ENCODE peak calls at places on chromosomes 13 and 19, in four cellular contexts. F is neural progenitor cell, U is tibial nerve, G is PC-3. O is an unnamed sample. For H3K36me3 and H3K27me3, the result is how much of the 10 kb centered on the place peaks cover.

GRCh38 chr19:50178859-50179537 is 15.9 kb upstream of the IZUMO2 start:
- DNase-seq in U (no peak), F (no peak), G (peak), O (no peak)

GRCh38 chr13:75339635-75340374 is 142.2 kb downstream of the TBC1D4 start:
- DNase-seq in U (no peak), F (no peak), G (peak), O (no peak)

GRCh38 chr19:55913643-55914268 is 18.4 kb downstream of the NLRP13 start:
- DNase-seq in F (no peak), U (no peak), G (peak), O (peak)

GRCh38 chr19:53999694-54000093 is 8.3 kb downstream of the CACNG6 start:
- DNase-seq in U (no peak), G (no peak), F (no peak), O (no peak)

GRCh38 chr13:50521191-50521590 is 322.3 kb downstream of the DLEU7 start:
- DNase-seq in U (no peak), G (no peak), F (no peak), O (no peak)

GRCh38 chr19:41785653-41786052 is 10.7 kb upstream of the CEACAM3 start:
- DNase-seq in U (no peak), G (peak), F (peak), O (peak)

GRCh38 chr19:54077334-54077733 is 3.8 kb downstream of the TARM1 start:
- DNase-seq in F (no peak), U (no peak), G (no peak), O (no peak)

GRCh38 chr19:45514376-45515051 is 7.2 kb downstream of the VASP start:
- DNase-seq in F (no peak), G (no peak), U (no peak), O (no peak)

GRCh38 chr13:51006067-51006800 is 96.6 kb downstream of the RNASEH2B start:
- DNase-seq in U (no peak), G (no peak), F (no peak), O (peak)

GRCh38 chr19:46081928-46082727 is 41.3 kb upstream of the IGFL4 start:
- DNase-seq in F (peak), G (peak), U (no peak), O (peak)

GRCh38 chr19:3465552-3465951 is 14.8 kb downstream of the SMIM24 start:
- DNase-seq in G (no peak), U (no peak), F (no peak), O (no peak)

GRCh38 chr19:38227272-38228004 is 3.4 kb upstream of the DPF1 start:
- DNase-seq in U (no peak), F (no peak), G (no peak), O (no peak)

GRCh38 chr19:952680-953500 is 27.1 kb downstream of the ARID3A start:
- DNase-seq in G (peak), U (no peak), F (no peak), O (peak)

GRCh38 chr13:51776179-51776578 is 27.8 kb downstream of the DHRS12 start:
- DNase-seq in U (no peak), F (no peak), G (no peak), O (no peak)

GRCh38 chr13:48739346-48740037 is 85.8 kb downstream of the CYSLTR2 start:
- DNase-seq in G (no peak), F (no peak), U (no peak), O (no peak)

GRCh38 chr13:52686381-52686780 is 33.7 kb downstream of the SUGT1 start:
- DNase-seq in U (no peak), G (no peak), F (no peak), O (no peak)

GRCh38 chr19:8084152-8084551 is 31.6 kb downstream of the CCL25 start:
- DNase-seq in U (no peak), F (no peak), G (no peak), O (no peak)

GRCh38 chr13:106095919-106096318 is 439.5 kb downstream of the EFNB2 start:
- DNase-seq in G (peak), U (no peak), F (no peak), O (no peak)

GRCh38 chr13:24038846-24039330 is 121.6 kb upstream of the SPATA13 start:
- DNase-seq in F (no peak), U (no peak), G (peak), O (no peak)

GRCh38 chr19:49690656-49691242 is at the start of gene CPT1C:
- DNase-seq in G (peak), U (peak), F (peak), O (no peak)

DNA sequence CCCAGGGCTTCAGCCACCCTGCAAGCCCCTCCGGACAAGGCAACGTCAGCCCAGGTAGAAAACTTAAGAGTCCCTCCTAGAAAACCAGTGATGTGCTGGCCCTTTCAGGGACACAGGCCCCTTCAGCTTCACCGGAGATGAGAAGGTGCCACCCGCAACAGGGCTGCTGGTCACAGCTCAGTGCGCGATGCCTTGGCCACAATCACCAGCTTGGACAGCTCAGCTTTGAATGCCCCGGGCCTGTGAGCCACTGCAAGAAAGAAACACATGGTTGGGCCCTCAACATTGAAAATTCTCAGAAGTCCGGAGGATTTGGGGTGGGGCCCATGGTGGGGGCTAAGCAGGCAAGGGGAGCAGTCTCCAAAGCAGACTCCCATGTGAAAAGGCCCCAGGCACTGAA is 12.3 kb downstream of the MYDGF start:
- DNase-seq in U (no peak), G (no peak), F (no peak), O (no peak)
- H3K36me3 ChIP-seq in U (under half), G (under half), F (under half), O (under half)

GRCh38 chr19:18090545-18091216 is 3.9 kb upstream of the IL12RB1 start:
- DNase-seq in F (no peak), G (no peak), U (no peak), O (no peak)

GRCh38 chr19:18085702-18086457 is 854 bp downstream of the IL12RB1 start:
- DNase-seq in F (no peak), G (no peak), U (no peak), O (no peak)

GRCh38 chr19:18089726-18090125 is 3.0 kb upstream of the IL12RB1 start:
- DNase-seq in F (no peak), U (no peak), G (no peak), O (no peak)

GRCh38 chr19:18083929-18084684 is 2.6 kb downstream of the IL12RB1 start:
- DNase-seq in U (no peak), F (no peak), G (no peak), O (no peak)

GRCh38 chr19:18086590-18087138 is at the start of gene IL12RB1:
- DNase-seq in U (no peak), G (no peak), F (no peak), O (no peak)
- H3K4me3 ChIP-seq in U (no peak), G (no peak), F (no peak), O (no peak)

DNA sequence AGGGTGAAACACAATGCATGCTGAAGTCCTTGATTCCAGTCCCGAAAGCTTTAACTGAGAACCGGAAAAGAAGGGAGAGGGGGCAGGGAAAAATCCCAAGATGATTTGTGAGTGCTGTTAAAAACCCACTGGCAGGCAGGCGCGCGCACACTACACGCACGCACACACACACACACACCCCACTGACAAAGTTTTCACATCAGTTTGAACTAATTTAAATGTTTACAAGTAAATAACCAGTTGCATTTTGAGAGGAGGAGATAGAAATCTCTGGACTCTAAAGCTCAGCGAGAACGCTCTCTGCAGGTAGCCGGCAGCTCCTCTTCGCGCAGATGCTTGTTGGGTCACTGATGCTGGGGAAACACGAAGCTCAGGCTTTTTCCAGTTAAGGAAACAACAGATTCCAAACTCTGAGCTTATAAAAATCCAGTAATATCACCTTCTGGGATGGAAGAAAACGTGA is 818 bp upstream of the SLITRK1 start:
- DNase-seq in F (peak), U (no peak), G (no peak), O (no peak)
- H3K27me3 ChIP-seq in F (half or more), U (under half), G (under half), O (under half)

GRCh38 chr19:19341026-19341425 is 20.4 kb downstream of the MAU2 start:
- DNase-seq in G (no peak), F (no peak), U (no peak), O (no peak)
- H3K36me3 ChIP-seq in G (under half), F (under half), U (under half), O (under half)

O was measured in Caco-2.